ENCODE peak calls at places on chromosomes 7 and 10, in five cellular contexts. P is HepG2, G is K562, U is H1, W is GM12878. M is an unnamed sample.

GRCh38 chr10:61992059-61992460 is 90.6 kb downstream of the ARID5B start:
- DNase-seq in G (no peak), U (no peak), P (no peak), W (no peak), M (no peak)

GRCh38 chr7:135745702-135746312 is 2.8 kb downstream of the FAM180A start:
- DNase-seq in P (no peak), U (no peak), W (no peak), G (peak), M (peak)

GRCh38 chr7:94298943-94299342 is 95.8 kb upstream of the COL1A2 start:
- DNase-seq in G (no peak), U (no peak), P (no peak), W (no peak), M (no peak)

GRCh38 chr10:1400129-1400865 is 337.0 kb downstream of the ADARB2 start:
- DNase-seq in P (peak), U (peak), W (no peak), G (no peak), M (no peak)

GRCh38 chr7:107890493-107890961 is 456 bp upstream of the DLD start:
- DNase-seq in U (no peak), G (peak), W (no peak), P (no peak), M (no peak)

GRCh38 chr7:76356823-76357222 is 2.0 kb downstream of the YWHAG start:
- DNase-seq in P (no peak), U (no peak), G (no peak), W (no peak), M (no peak)

GRCh38 chr10:31194986-31195385 is 124.0 kb upstream of the ZEB1 start:
- DNase-seq in W (no peak), P (no peak), G (no peak), U (no peak), M (no peak)

GRCh38 chr7:27124096-27124978 is 6.2 kb downstream of the HOXA4 start:
- DNase-seq in G (no peak), W (no peak), U (peak), P (no peak), M (no peak)

GRCh38 chr10:63700209-63700934 is 179.2 kb downstream of the REEP3 start:
- DNase-seq in P (no peak), G (no peak), W (no peak), U (no peak), M (peak)

GRCh38 chr10:24451325-24451820 is 242.4 kb downstream of the KIAA1217 start:
- DNase-seq in W (no peak), G (no peak), P (no peak), U (no peak), M (no peak)

GRCh38 chr10:98295907-98296306 is 27.9 kb upstream of the LOXL4 start:
- DNase-seq in U (no peak), P (no peak), G (no peak), W (no peak), M (no peak)

GRCh38 chr7:50534690-50535290 is 30.4 kb downstream of the DDC start:
- DNase-seq in G (peak), W (no peak), U (no peak), P (peak), M (peak)

GRCh38 chr10:78321500-78321899 is 287.8 kb downstream of the RPS24 start:
- DNase-seq in P (no peak), G (no peak), W (no peak), U (no peak), M (no peak)

GRCh38 chr10:18683427-18683826 is 24.2 kb downstream of the ARL5B start:
- DNase-seq in U (no peak), G (no peak), W (no peak), P (no peak), M (no peak)

GRCh38 chr10:103766751-103767509 is 88.4 kb downstream of the SH3PXD2A start:
- DNase-seq in G (no peak), U (no peak), W (no peak), P (no peak), M (no peak)

GRCh38 chr10:10462116-10462515 is 555.6 kb upstream of the CELF2 start:
- DNase-seq in P (no peak), G (no peak), W (no peak), U (no peak), M (no peak)

GRCh38 chr10:29969255-29970011 is 90.0 kb downstream of the JCAD start:
- DNase-seq in W (no peak), U (no peak), G (no peak), P (no peak), M (no peak)

GRCh38 chr10:15237351-15237750 is 68.9 kb upstream of the NMT2 start:
- DNase-seq in W (no peak), U (no peak), P (no peak), G (no peak), M (peak)

GRCh38 chr7:116517626-116518025 is 7.2 kb upstream of the CAV1 start:
- DNase-seq in U (no peak), G (no peak), P (no peak), W (no peak), M (no peak)

GRCh38 chr7:22564511-22565045 is 64.6 kb upstream of the STEAP1B start:
- DNase-seq in W (no peak), G (no peak), U (no peak), P (no peak), M (no peak)

GRCh38 chr7:37683263-37684120 is at the start of gene GPR141:
- DNase-seq in P (no peak), G (no peak), U (no peak), W (peak), M (no peak)

GRCh38 chr7:17101207-17101696 is 197.2 kb upstream of the AHR start:
- DNase-seq in P (no peak), G (no peak), W (no peak), U (no peak), M (no peak)

GRCh38 chr7:130127404-130128395 is 57.4 kb downstream of the KLHDC10 start:
- DNase-seq in W (no peak), P (no peak), U (no peak), G (no peak), M (no peak)

GRCh38 chr7:132771301-132771730 is 195.0 kb upstream of the PLXNA4 start:
- DNase-seq in W (no peak), U (no peak), P (no peak), G (no peak), M (no peak)

GRCh38 chr10:70594161-70594560 is 8.4 kb downstream of the PRF1 start:
- DNase-seq in U (no peak), P (no peak), G (no peak), W (no peak), M (no peak)

GRCh38 chr7:138663741-138664710 is 37.1 kb downstream of the SVOPL start:
- DNase-seq in W (no peak), P (no peak), G (no peak), U (peak), M (no peak)

GRCh38 chr10:5944389-5945202 is 32.7 kb downstream of the IL15RA start:
- DNase-seq in W (no peak), U (no peak), G (no peak), P (no peak), M (peak)

GRCh38 chr10:117723343-117723742 is 180.8 kb downstream of the EMX2 start:
- DNase-seq in U (peak), P (no peak), W (no peak), G (no peak), M (no peak)

GRCh38 chr10:133565441-133566294 is at the start of gene SYCE1:
- DNase-seq in U (no peak), P (no peak), G (no peak), W (no peak), M (no peak)

GRCh38 chr7:154910125-154910524 is 92.8 kb downstream of the PAXIP1 start:
- DNase-seq in P (no peak), U (no peak), W (no peak), G (no peak), M (no peak)

GRCh38 chr7:30503273-30504212 is 1.1 kb downstream of the GGCT start:
- DNase-seq in G (no peak), U (no peak), W (no peak), P (no peak), M (no peak)
- TF ChIP-seq HDAC2 in G (no peak), U (no peak), W (no peak), P (no peak), M (no peak)

DNA sequence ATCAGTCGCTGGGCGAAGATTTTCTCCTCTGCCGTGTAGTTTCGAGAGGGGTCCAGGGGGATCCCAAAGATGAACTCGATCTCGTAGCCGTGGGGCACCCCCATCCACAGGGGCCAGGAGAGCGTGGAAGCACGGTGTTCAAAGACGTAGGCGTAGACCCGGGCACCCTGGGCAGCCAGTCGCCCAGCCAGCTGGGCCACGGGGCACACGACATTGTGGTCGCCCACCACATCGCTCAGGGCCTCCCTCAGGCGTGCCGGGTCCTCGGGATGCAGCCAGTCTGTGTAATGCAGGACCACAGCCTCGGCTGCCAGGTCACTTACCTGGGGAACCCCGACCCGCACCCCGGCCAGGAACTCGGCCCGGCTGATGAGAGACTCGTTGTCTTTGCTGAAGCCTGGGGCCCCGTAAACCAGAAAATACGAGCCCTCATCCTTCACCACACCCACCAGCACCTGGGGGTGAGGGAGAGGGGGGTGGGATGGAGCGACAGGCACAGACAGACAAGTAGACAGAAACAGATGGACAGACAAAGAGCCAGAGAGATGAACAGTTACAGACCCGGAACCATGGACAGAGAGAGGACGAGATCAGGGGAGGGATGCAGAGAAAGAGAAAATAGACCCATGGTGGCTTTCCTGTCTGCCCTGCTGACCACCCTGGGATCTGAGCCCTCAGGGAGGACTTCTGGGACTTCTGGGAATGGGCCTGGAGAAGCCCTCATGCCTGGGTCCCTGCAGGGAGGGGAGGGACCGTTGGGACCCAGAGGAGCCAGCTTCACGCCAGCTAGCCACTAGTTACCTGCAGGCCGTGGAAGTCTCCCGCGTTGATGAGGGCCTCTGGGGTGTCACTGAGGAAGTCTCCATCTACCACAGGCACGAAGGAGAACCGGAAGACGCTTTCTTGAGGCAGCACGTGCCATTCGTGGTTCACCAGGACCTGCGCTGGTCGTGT is 3.0 kb downstream of the ACHE start:
- DNase-seq in W (no peak), G (no peak), P (no peak), U (no peak), M (no peak)
- TF ChIP-seq HDAC2 in W (no peak), G (no peak), P (no peak), U (no peak), M (no peak)

DNA sequence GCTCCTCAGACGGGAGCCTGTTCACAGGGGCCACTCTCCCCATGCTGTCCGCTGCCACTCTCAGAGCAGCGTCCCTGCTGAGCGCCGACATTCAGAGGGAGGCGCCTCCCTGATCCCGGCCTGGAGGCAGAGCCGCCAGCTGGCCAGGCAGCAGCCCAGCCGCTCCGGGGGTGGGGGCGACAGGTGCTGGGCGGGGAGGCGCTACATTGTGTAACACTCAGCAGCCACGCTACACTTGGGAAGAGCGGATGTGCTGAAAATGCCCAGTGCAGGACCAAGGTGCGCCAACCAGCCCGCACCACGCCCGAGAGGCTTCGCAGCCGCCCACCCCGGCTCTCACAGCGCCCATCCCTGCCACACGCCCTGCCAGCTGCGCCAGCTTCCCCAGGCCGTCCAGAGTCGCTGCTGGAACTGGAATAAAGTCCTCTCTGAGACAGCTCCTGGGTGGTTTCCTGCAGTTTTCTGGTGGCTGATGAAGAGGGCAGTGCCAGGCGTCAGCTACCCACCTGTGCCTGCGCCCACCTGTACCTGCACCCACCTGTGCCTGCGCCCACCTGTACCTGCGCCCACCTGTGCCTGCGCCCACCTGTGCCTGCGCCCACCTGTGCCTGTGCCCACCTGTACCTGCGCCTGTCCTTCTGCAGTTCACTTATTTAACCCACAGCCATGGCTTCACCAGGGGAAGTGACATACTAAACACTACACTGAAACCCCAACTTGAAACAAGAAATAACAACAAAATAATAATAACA is 25.7 kb downstream of the STK32C start:
- DNase-seq in U (no peak), W (no peak), G (no peak), P (no peak), M (no peak)
- TF ChIP-seq HDAC2 in U (no peak), W (no peak), G (no peak), P (no peak), M (no peak)

DNA sequence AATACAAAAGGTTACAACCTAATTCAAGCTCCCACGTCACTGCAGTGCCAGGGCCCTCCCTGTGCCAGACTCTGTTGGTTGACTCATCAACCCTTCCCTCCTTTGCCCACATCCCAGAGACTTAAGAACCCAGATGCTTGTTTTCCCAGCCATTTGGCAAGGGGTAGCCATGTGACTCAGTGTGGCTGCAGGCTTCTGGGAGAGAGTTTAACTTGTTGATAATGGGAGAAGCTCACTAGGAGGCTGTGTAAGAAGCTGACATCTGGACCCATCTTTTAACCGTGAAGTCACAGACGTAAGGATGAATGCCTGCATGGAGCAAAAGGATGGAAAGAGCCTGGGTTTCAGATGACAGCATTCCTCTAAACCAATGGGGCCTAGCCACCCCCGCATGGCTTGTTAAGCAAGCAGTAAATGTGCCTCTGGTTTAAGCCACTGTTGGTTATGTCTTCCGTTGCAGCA is 57.7 kb upstream of the CREB5 start:
- DNase-seq in W (no peak), G (no peak), U (no peak), P (no peak), M (peak)
- TF ChIP-seq HDAC2 in W (no peak), G (no peak), U (no peak), P (no peak), M (no peak)